ENCODE peak calls at places on chromosomes 6 and 20, in four cellular contexts. One of them, this sample, is unnamed.

GRCh38 chr6:82045965-82046756 is 201.4 kb downstream of the IBTK start:
- DNase-seq in mesenchymal stem cell: peak
- DNase-seq in neuronal stem cell: no peak
- DNase-seq in H9: no peak
- DNase-seq in this sample: no peak

GRCh38 chr6:139852484-139853140 is 478.2 kb upstream of the CITED2 start:
- DNase-seq in mesenchymal stem cell: peak
- DNase-seq in neuronal stem cell: no peak
- DNase-seq in H9: no peak
- DNase-seq in this sample: no peak

GRCh38 chr6:33343953-33344611 is 26.5 kb upstream of the ZBTB22 start:
- DNase-seq in mesenchymal stem cell: no peak
- DNase-seq in neuronal stem cell: no peak
- DNase-seq in H9: no peak
- DNase-seq in this sample: no peak

GRCh38 chr6:31740397-31741223 is 805 bp downstream of the MSH5 start:
- DNase-seq in mesenchymal stem cell: no peak
- DNase-seq in neuronal stem cell: no peak
- DNase-seq in H9: no peak
- DNase-seq in this sample: no peak

GRCh38 chr20:36644032-36644712 is 1.8 kb downstream of the SLA2 start:
- DNase-seq in mesenchymal stem cell: no peak
- DNase-seq in neuronal stem cell: no peak
- DNase-seq in H9: no peak
- DNase-seq in this sample: no peak

GRCh38 chr6:3746696-3747095 is 4.8 kb downstream of the PXDC1 start:
- DNase-seq in mesenchymal stem cell: no peak
- DNase-seq in neuronal stem cell: no peak
- DNase-seq in H9: no peak
- DNase-seq in this sample: no peak

GRCh38 chr6:133814797-133815196 is 74.1 kb upstream of the TCF21 start:
- DNase-seq in mesenchymal stem cell: peak
- DNase-seq in neuronal stem cell: no peak
- DNase-seq in H9: no peak
- DNase-seq in this sample: no peak

GRCh38 chr6:122789078-122789861 is at the start of gene SMPDL3A:
- DNase-seq in mesenchymal stem cell: peak
- DNase-seq in neuronal stem cell: peak
- DNase-seq in H9: peak
- DNase-seq in this sample: peak

GRCh38 chr20:56460459-56460858 is 8.0 kb upstream of the RTF2 start:
- DNase-seq in mesenchymal stem cell: no peak
- DNase-seq in neuronal stem cell: no peak
- DNase-seq in H9: no peak
- DNase-seq in this sample: no peak

GRCh38 chr6:158559895-158560786 is at the start of gene TMEM181:
- DNase-seq in mesenchymal stem cell: peak
- DNase-seq in neuronal stem cell: peak
- DNase-seq in H9: peak
- DNase-seq in this sample: peak

GRCh38 chr20:22322513-22322912 is 261.9 kb downstream of the FOXA2 start:
- DNase-seq in mesenchymal stem cell: no peak
- DNase-seq in neuronal stem cell: no peak
- DNase-seq in H9: no peak
- DNase-seq in this sample: no peak

GRCh38 chr6:158705386-158706126 is 55.7 kb downstream of the SYTL3 start:
- DNase-seq in mesenchymal stem cell: no peak
- DNase-seq in neuronal stem cell: no peak
- DNase-seq in H9: no peak
- DNase-seq in this sample: no peak

GRCh38 chr6:89602136-89602535 is 36.4 kb downstream of the LYRM2 start:
- DNase-seq in mesenchymal stem cell: no peak
- DNase-seq in neuronal stem cell: no peak
- DNase-seq in H9: no peak
- DNase-seq in this sample: no peak

GRCh38 chr6:31710490-31711219 is 4.0 kb downstream of the LY6G6F start:
- DNase-seq in mesenchymal stem cell: no peak
- DNase-seq in neuronal stem cell: no peak
- DNase-seq in H9: no peak
- DNase-seq in this sample: no peak

GRCh38 chr6:100988391-100988999 is 107.4 kb upstream of the ASCC3 start:
- DNase-seq in mesenchymal stem cell: no peak
- DNase-seq in neuronal stem cell: no peak
- DNase-seq in H9: no peak
- DNase-seq in this sample: no peak

GRCh38 chr20:51258582-51259175 is 235.8 kb upstream of the KCNG1 start:
- DNase-seq in mesenchymal stem cell: peak
- DNase-seq in neuronal stem cell: peak
- DNase-seq in H9: no peak
- DNase-seq in this sample: no peak

GRCh38 chr20:12331236-12331635 is 413.5 kb downstream of the BTBD3 start:
- DNase-seq in mesenchymal stem cell: no peak
- DNase-seq in neuronal stem cell: no peak
- DNase-seq in H9: no peak
- DNase-seq in this sample: no peak

GRCh38 chr6:26459023-26459810 is 1.5 kb downstream of the BTN2A1 start:
- DNase-seq in mesenchymal stem cell: peak
- DNase-seq in neuronal stem cell: no peak
- DNase-seq in H9: no peak
- DNase-seq in this sample: no peak

GRCh38 chr6:160960839-160961238 is 30.7 kb upstream of the MAP3K4 start:
- DNase-seq in mesenchymal stem cell: no peak
- DNase-seq in neuronal stem cell: no peak
- DNase-seq in H9: no peak
- DNase-seq in this sample: no peak

GRCh38 chr6:106751501-106752252 is 122.3 kb downstream of the QRSL1 start:
- DNase-seq in mesenchymal stem cell: no peak
- DNase-seq in neuronal stem cell: no peak
- DNase-seq in H9: peak
- DNase-seq in this sample: no peak

GRCh38 chr20:63544958-63545516 is 2.5 kb downstream of the SRMS start:
- DNase-seq in mesenchymal stem cell: no peak
- DNase-seq in neuronal stem cell: no peak
- DNase-seq in H9: no peak
- DNase-seq in this sample: no peak

GRCh38 chr6:26351544-26351953 is 13.4 kb upstream of the BTN3A2 start:
- DNase-seq in mesenchymal stem cell: peak
- DNase-seq in neuronal stem cell: no peak
- DNase-seq in H9: no peak
- DNase-seq in this sample: no peak

GRCh38 chr6:83430606-83431544 is at the start of gene ME1:
- DNase-seq in mesenchymal stem cell: peak
- DNase-seq in neuronal stem cell: peak
- DNase-seq in H9: peak
- DNase-seq in this sample: peak

GRCh38 chr6:131843768-131844167 is 35.9 kb downstream of the ENPP1 start:
- DNase-seq in mesenchymal stem cell: no peak
- DNase-seq in neuronal stem cell: no peak
- DNase-seq in H9: no peak
- DNase-seq in this sample: no peak

GRCh38 chr6:56343295-56343694 is 95.9 kb upstream of the COL21A1 start:
- DNase-seq in mesenchymal stem cell: no peak
- DNase-seq in neuronal stem cell: no peak
- DNase-seq in H9: no peak
- DNase-seq in this sample: no peak

GRCh38 chr6:109944448-109944847 is 33.7 kb upstream of the GPR6 start:
- DNase-seq in mesenchymal stem cell: no peak
- DNase-seq in neuronal stem cell: no peak
- DNase-seq in H9: peak
- DNase-seq in this sample: peak

GRCh38 chr20:32544893-32545840 is 40.0 kb downstream of the NOL4L start:
- DNase-seq in mesenchymal stem cell: no peak
- DNase-seq in neuronal stem cell: no peak
- DNase-seq in H9: no peak
- DNase-seq in this sample: no peak

GRCh38 chr6:142945071-142945445 is at the start of gene HIVEP2:
- DNase-seq in mesenchymal stem cell: peak
- DNase-seq in neuronal stem cell: peak
- DNase-seq in H9: peak
- DNase-seq in this sample: peak

GRCh38 chr6:169344651-169345050 is 91.0 kb upstream of the THBS2 start:
- DNase-seq in mesenchymal stem cell: no peak
- DNase-seq in neuronal stem cell: no peak
- DNase-seq in H9: no peak
- DNase-seq in this sample: no peak

GRCh38 chr6:73400656-73401055 is 6.0 kb downstream of the DDX43 start:
- DNase-seq in mesenchymal stem cell: no peak
- DNase-seq in neuronal stem cell: no peak
- DNase-seq in H9: no peak
- DNase-seq in this sample: no peak

GRCh38 chr6:134111062-134111677 is 58.7 kb upstream of the SLC2A12 start:
- DNase-seq in mesenchymal stem cell: peak
- DNase-seq in neuronal stem cell: peak
- DNase-seq in H9: peak
- DNase-seq in this sample: no peak

GRCh38 chr20:51221791-51222408 is 199.0 kb upstream of the KCNG1 start:
- DNase-seq in mesenchymal stem cell: peak
- DNase-seq in neuronal stem cell: no peak
- DNase-seq in H9: peak
- DNase-seq in this sample: peak

GRCh38 chr20:38870733-38871559 is 55.3 kb upstream of the FAM83D start:
- DNase-seq in mesenchymal stem cell: no peak
- DNase-seq in neuronal stem cell: no peak
- DNase-seq in H9: no peak
- DNase-seq in this sample: no peak

GRCh38 chr6:17202526-17202925 is 78.6 kb upstream of the RBM24 start:
- DNase-seq in mesenchymal stem cell: no peak
- DNase-seq in neuronal stem cell: no peak
- DNase-seq in H9: no peak
- DNase-seq in this sample: no peak

GRCh38 chr20:47950103-47950502 is 164.8 kb upstream of the SULF2 start:
- DNase-seq in mesenchymal stem cell: peak
- DNase-seq in neuronal stem cell: no peak
- DNase-seq in H9: no peak
- DNase-seq in this sample: no peak

GRCh38 chr6:141421378-141421777 is 711.3 kb upstream of the GJE1 start:
- DNase-seq in mesenchymal stem cell: peak
- DNase-seq in neuronal stem cell: no peak
- DNase-seq in H9: no peak
- DNase-seq in this sample: no peak

GRCh38 chr6:168007592-168008338 is 10.3 kb downstream of the KIF25 start:
- DNase-seq in mesenchymal stem cell: peak
- DNase-seq in neuronal stem cell: no peak
- DNase-seq in H9: no peak
- DNase-seq in this sample: no peak

GRCh38 chr6:6008648-6009421 is 2.1 kb upstream of the NRN1 start:
- DNase-seq in mesenchymal stem cell: no peak
- DNase-seq in neuronal stem cell: peak
- DNase-seq in H9: peak
- DNase-seq in this sample: peak

GRCh38 chr6:44223471-44224153 is at the start of gene SLC29A1:
- DNase-seq in mesenchymal stem cell: peak
- DNase-seq in neuronal stem cell: peak
- DNase-seq in H9: peak
- DNase-seq in this sample: peak
- H3K14ac ChIP-seq in mesenchymal stem cell: peak
- H3K14ac ChIP-seq in neuronal stem cell: peak
- H3K14ac ChIP-seq in H9: peak
- H3K14ac ChIP-seq in this sample: peak

GRCh38 chr6:112007805-112008204 is 46.1 kb upstream of the CCN6 start:
- DNase-seq in mesenchymal stem cell: peak
- DNase-seq in neuronal stem cell: no peak
- DNase-seq in H9: no peak
- DNase-seq in this sample: no peak

GRCh38 chr6:112007254-112007653 is 46.6 kb upstream of the CCN6 start:
- DNase-seq in mesenchymal stem cell: peak
- DNase-seq in neuronal stem cell: no peak
- DNase-seq in H9: no peak
- DNase-seq in this sample: no peak

GRCh38 chr6:112004397-112005341 is 49.2 kb upstream of the CCN6 start:
- DNase-seq in mesenchymal stem cell: no peak
- DNase-seq in neuronal stem cell: no peak
- DNase-seq in H9: no peak
- DNase-seq in this sample: no peak

GRCh38 chr6:112010328-112010727 is 43.6 kb upstream of the CCN6 start:
- DNase-seq in mesenchymal stem cell: no peak
- DNase-seq in neuronal stem cell: no peak
- DNase-seq in H9: no peak
- DNase-seq in this sample: no peak

DNA sequence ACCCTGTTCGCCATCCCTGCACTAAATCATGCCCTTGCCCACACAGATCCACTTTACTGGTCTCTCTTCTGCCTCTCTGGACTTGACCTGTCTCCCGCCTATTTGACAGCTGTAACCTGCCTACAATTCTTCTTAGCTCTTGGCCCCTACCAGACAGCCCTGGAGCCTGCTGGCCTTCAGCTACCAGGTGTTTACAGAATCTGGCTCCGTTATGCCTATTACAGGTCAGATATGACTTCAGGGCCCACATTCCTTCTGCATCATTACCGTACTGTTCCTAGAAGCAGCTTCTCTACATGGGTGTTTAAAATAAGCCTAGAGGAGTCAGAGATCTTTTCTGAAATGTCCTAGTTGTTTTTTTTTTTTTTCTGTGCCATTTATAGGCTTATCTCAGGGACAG is 45.4 kb upstream of the CCN6 start:
- DNase-seq in mesenchymal stem cell: no peak
- DNase-seq in neuronal stem cell: no peak
- DNase-seq in H9: no peak
- DNase-seq in this sample: no peak
- H3K14ac ChIP-seq in mesenchymal stem cell: peak
- H3K14ac ChIP-seq in neuronal stem cell: no peak
- H3K14ac ChIP-seq in H9: no peak
- H3K14ac ChIP-seq in this sample: no peak

DNA sequence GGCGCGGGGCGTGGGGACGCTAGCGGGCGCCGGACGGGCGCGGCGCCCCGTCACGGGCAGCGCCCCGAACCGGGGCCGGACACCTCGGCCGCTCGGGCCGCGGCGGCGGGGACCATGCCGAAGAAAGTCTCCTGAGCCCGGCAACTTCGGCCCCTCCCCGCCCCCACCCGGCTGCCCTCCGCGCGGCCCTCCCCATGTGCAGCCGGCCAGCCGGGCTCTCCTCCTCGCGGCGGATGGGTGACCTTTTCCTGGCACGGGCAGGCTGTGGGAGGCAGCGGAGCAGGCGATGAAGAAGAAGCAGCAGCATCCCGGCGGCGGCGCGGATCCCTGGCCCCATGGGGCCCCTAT is 289 bp downstream of the UST start:
- DNase-seq in mesenchymal stem cell: peak
- DNase-seq in neuronal stem cell: peak
- DNase-seq in H9: no peak
- DNase-seq in this sample: no peak
- H3K14ac ChIP-seq in mesenchymal stem cell: peak
- H3K14ac ChIP-seq in neuronal stem cell: no peak
- H3K14ac ChIP-seq in H9: no peak
- H3K14ac ChIP-seq in this sample: no peak

GRCh38 chr20:53685070-53685595 is 91.5 kb upstream of the ZNF217 start:
- DNase-seq in mesenchymal stem cell: no peak
- DNase-seq in neuronal stem cell: no peak
- DNase-seq in H9: no peak
- DNase-seq in this sample: no peak
- H3K14ac ChIP-seq in mesenchymal stem cell: no peak
- H3K14ac ChIP-seq in neuronal stem cell: no peak
- H3K14ac ChIP-seq in H9: no peak
- H3K14ac ChIP-seq in this sample: no peak

This sample was measured in H1.